ENCODE peak calls at places on chromosome 7, in eight cellular contexts. S is Kasumi-1; V is hippocampal formation; P is effector memory CD4-positive, alpha-beta T cell; C is putamen; W is tibial nerve; Q is NCI-H1105 treated with DMSO at 0.1 percent for 48 hours; I is NCI-H2029 treated with DMSO at 0.1 percent for 48 hours. E is an unnamed sample.

GRCh38 chr7:121397832-121398231 is 1.7 kb upstream of the FAM3C start:
- DNase-seq in S (no peak), V (no peak), P (no peak), C (no peak), W (no peak), Q (no peak), I (no peak), E (no peak)

GRCh38 chr7:98079891-98080653 is 26.6 kb upstream of the LMTK2 start:
- DNase-seq in S (no peak), V (peak; percentile 52), P (no peak), C (peak; percentile 68), W (no peak), Q (peak; percentile 10), I (no peak), E (no peak)

GRCh38 chr7:38318803-38319416 is 45.5 kb upstream of the TARP start:
- DNase-seq in S (peak; percentile 94), V (peak; percentile 56), P (no peak), C (peak; percentile 55), W (peak; percentile 40), Q (peak; percentile 82), I (peak; percentile 25), E (no peak)

GRCh38 chr7:130458256-130458655 is 17.4 kb upstream of the CEP41 start:
- DNase-seq in S (peak; percentile 37), V (no peak), P (no peak), C (no peak), W (no peak), Q (no peak), I (no peak), E (no peak)

GRCh38 chr7:99027241-99027640 is 116.7 kb downstream of the SMURF1 start:
- DNase-seq in S (no peak), V (no peak), P (no peak), C (no peak), W (no peak), Q (no peak), I (no peak), E (no peak)

GRCh38 chr7:7122033-7122478 is 60.3 kb upstream of the C1GALT1 start:
- DNase-seq in S (no peak), V (no peak), P (no peak), C (no peak), W (no peak), Q (peak; percentile 33), I (no peak), E (no peak)

GRCh38 chr7:66050337-66050957 is 25.2 kb upstream of the ASL start:
- DNase-seq in S (no peak), V (no peak), P (no peak), C (no peak), W (no peak), Q (no peak), I (no peak), E (no peak)

GRCh38 chr7:132435016-132435990 is 141.0 kb downstream of the PLXNA4 start:
- DNase-seq in S (no peak), V (no peak), P (no peak), C (no peak), W (no peak), Q (peak; percentile 41), I (no peak), E (no peak)

GRCh38 chr7:128041203-128041602 is 10.0 kb upstream of the LRRC4 start:
- DNase-seq in S (no peak), V (no peak), P (no peak), C (no peak), W (peak; percentile 21), Q (no peak), I (no peak), E (no peak)

GRCh38 chr7:135320277-135320676 is 86.6 kb downstream of the STRA8 start:
- DNase-seq in S (peak; percentile 5), V (peak; percentile 5), P (no peak), C (no peak), W (peak; percentile 81), Q (peak; percentile 76), I (peak; percentile 52), E (no peak)

GRCh38 chr7:49800031-49800430 is 26.6 kb downstream of the VWC2 start:
- DNase-seq in S (no peak), V (no peak), P (no peak), C (no peak), W (no peak), Q (no peak), I (no peak), E (no peak)

GRCh38 chr7:136637826-136638225 is 230.6 kb upstream of the CHRM2 start:
- DNase-seq in S (no peak), V (peak; percentile 17), P (no peak), C (no peak), W (no peak), Q (no peak), I (no peak), E (no peak)

GRCh38 chr7:93150200-93150835 is 2.1 kb upstream of the SAMD9L start:
- DNase-seq in S (no peak), V (no peak), P (no peak), C (no peak), W (no peak), Q (no peak), I (no peak), E (no peak)

GRCh38 chr7:11416641-11417040 is 415.4 kb downstream of the THSD7A start:
- DNase-seq in S (no peak), V (no peak), P (no peak), C (no peak), W (no peak), Q (no peak), I (no peak), E (no peak)

GRCh38 chr7:112308974-112309373 is 102.5 kb downstream of the ZNF277 start:
- DNase-seq in S (no peak), V (no peak), P (no peak), C (no peak), W (no peak), Q (no peak), I (no peak), E (no peak)